ENCODE peak calls at places on chromosomes 3 and 15, in five cellular contexts. K is uterus, J is esophagus squamous epithelium, W is transverse colon, Z is heart left ventricle. A is an unnamed sample.

GRCh38 chr3:78734048-78734637 is 1033.7 kb downstream of the ROBO1 start:
- DNase-seq in K (no peak), Z (no peak), W (no peak), J (no peak), A (no peak)

GRCh38 chr3:12465826-12466225 is 18.5 kb upstream of the TSEN2 start:
- DNase-seq in K (no peak), J (no peak), W (no peak), Z (peak; percentile 37), A (no peak)

GRCh38 chr15:79116771-79117170 is 26.2 kb upstream of the RASGRF1 start:
- DNase-seq in W (no peak), J (no peak), K (no peak), Z (no peak), A (no peak)

GRCh38 chr3:116579843-116580242 is 129.7 kb upstream of the TUSC7 start:
- DNase-seq in Z (no peak), J (no peak), K (no peak), W (no peak), A (no peak)

GRCh38 chr15:49045691-49046112 is 544 bp downstream of the SECISBP2L start:
- DNase-seq in Z (no peak), K (peak; percentile 16), W (no peak), J (no peak), A (peak; percentile 5)

GRCh38 chr15:35784745-35785144 is 238.8 kb upstream of the DPH6 start:
- DNase-seq in Z (no peak), W (no peak), K (no peak), J (no peak), A (no peak)

GRCh38 chr3:167184511-167184910 is 195.6 kb downstream of the ZBBX start:
- DNase-seq in W (no peak), J (no peak), Z (no peak), K (no peak), A (no peak)

GRCh38 chr3:24387000-24387399 is 107.7 kb downstream of the THRB start:
- DNase-seq in K (no peak), W (no peak), J (no peak), Z (no peak), A (no peak)

GRCh38 chr15:38868326-38869114 is 303.9 kb upstream of the RASGRP1 start:
- DNase-seq in Z (no peak), K (no peak), J (no peak), W (peak; percentile 50), A (peak; percentile 70)

GRCh38 chr3:186570941-186571643 is 572 bp downstream of the DNAJB11 start:
- DNase-seq in J (no peak), K (no peak), W (peak; percentile 11), Z (no peak), A (no peak)

GRCh38 chr3:38519000-38519399 is 22.9 kb downstream of the EXOG start:
- DNase-seq in Z (no peak), J (no peak), W (no peak), K (no peak), A (no peak)

GRCh38 chr3:127159547-127159946 is 33.4 kb upstream of the PRR23E start:
- DNase-seq in J (no peak), K (no peak), Z (no peak), W (no peak), A (no peak)

GRCh38 chr3:147237991-147238390 is 168.4 kb downstream of the ZIC4 start:
- DNase-seq in W (no peak), J (no peak), K (no peak), Z (no peak), A (no peak)

GRCh38 chr15:70826634-70827033 is 27.3 kb downstream of the LARP6 start:
- DNase-seq in W (peak; percentile 24), Z (no peak), K (peak; percentile 41), J (no peak), A (peak; percentile 53)

GRCh38 chr3:183244219-183244618 is 8.8 kb upstream of the B3GNT5 start:
- DNase-seq in K (no peak), W (peak; percentile 60), Z (peak; percentile 56), J (no peak), A (no peak)

GRCh38 chr15:26032162-26032846 is 169.2 kb upstream of the ATP10A start:
- DNase-seq in Z (no peak), W (no peak), K (no peak), J (no peak), A (no peak)

GRCh38 chr3:48428863-48429415 is 947 bp downstream of the PLXNB1 start:
- DNase-seq in Z (peak; percentile 65), W (peak; percentile 60), J (no peak), K (peak; percentile 61), A (no peak)

GRCh38 chr15:78537266-78537665 is 3.0 kb upstream of the PSMA4 start:
- DNase-seq in K (no peak), J (no peak), W (no peak), Z (no peak), A (no peak)

GRCh38 chr3:82796765-82797164 is 1035.3 kb upstream of the GBE1 start:
- DNase-seq in J (no peak), W (no peak), Z (no peak), K (no peak), A (no peak)

GRCh38 chr3:72171946-72172345 is 387.0 kb upstream of the PROK2 start:
- DNase-seq in Z (peak; percentile 59), W (no peak), J (no peak), K (peak; percentile 83), A (no peak)

GRCh38 chr15:96817900-96818299 is 487.4 kb downstream of the NR2F2 start:
- DNase-seq in K (no peak), J (no peak), W (no peak), Z (no peak), A (no peak)

GRCh38 chr15:100041380-100041779 is 300.4 kb downstream of the ADAMTS17 start:
- DNase-seq in K (no peak), J (no peak), W (no peak), Z (no peak), A (no peak)

GRCh38 chr15:57667171-57667924 is 39.2 kb upstream of the POLR2M start:
- DNase-seq in W (no peak), Z (no peak), J (no peak), K (peak; percentile 53), A (peak; percentile 18)

GRCh38 chr3:13702226-13702820 is 153.4 kb downstream of the FBLN2 start:
- DNase-seq in K (no peak), Z (no peak), J (no peak), W (no peak), A (no peak)

GRCh38 chr15:63601026-63601726 is 4.0 kb downstream of the FBXL22 start:
- DNase-seq in J (no peak), Z (peak; percentile 38), K (no peak), W (peak; percentile 55), A (no peak)
- TF ChIP-seq POLR2A in J (no peak), Z (no peak), K (no peak), W (no peak), A (no peak)

DNA sequence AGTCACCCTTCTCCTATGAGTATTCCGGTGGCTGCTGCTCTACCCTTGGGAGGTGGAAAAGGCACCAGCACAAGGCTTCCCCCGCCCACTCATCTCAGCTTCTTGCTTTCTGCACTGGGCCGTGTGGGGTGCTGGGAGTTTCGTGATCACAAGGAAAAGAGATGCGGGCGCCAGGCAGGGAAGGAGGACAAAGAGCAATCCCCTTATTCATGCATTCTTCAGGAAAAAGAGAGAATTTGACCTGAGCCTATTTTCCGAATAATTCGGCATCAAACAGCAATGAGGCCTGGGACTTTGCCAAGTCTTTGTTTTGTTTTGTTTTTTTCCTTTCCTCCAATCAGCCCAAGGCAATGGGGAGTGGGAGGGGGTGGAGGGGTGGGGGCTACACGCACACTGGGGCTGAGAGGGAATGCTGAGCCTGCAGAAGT is 102.1 kb upstream of the LPP start:
- DNase-seq in W (peak; percentile 43), J (no peak), Z (peak; percentile 54), K (peak; percentile 89), A (no peak)
- TF ChIP-seq POLR2A in W (no peak), J (no peak), Z (no peak), K (peak; percentile 6), A (no peak)

GRCh38 chr15:58865420-58865880 is 68.0 kb downstream of the SLTM start:
- DNase-seq in Z (no peak), W (no peak), K (no peak), J (no peak), A (no peak)
- TF ChIP-seq POLR2A in Z (no peak), W (no peak), K (no peak), J (no peak), A (no peak)

DNA sequence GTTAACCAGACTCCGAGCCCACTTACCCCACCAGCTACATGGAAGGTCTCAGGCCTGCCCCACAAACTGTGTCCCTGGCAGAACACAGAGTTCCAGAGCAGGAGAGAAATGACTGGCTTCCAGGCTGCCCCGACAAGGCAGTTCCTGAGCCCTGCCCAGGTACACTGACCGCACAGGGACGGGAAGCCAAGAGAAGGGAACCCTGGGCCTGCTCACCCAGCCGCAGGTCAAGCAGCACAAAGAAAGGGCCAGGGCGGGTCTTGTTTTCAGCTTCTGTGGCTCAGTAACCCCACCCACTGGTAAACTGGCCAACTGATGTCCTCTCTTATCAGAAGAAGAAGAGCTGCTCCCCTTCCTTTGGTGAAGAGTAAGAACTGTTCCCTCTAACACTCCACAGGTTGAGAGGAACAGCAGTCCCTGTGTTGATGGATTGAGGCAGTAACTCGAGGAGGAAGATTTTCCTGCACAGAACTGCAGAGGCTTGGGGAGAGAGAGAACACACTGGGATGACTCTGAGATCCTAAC is 68.4 kb downstream of the CRTC3 start:
- DNase-seq in J (peak; percentile 4), Z (peak; percentile 60), K (peak; percentile 70), W (peak; percentile 79), A (no peak)
- TF ChIP-seq POLR2A in J (no peak), Z (no peak), K (no peak), W (no peak), A (no peak)

DNA sequence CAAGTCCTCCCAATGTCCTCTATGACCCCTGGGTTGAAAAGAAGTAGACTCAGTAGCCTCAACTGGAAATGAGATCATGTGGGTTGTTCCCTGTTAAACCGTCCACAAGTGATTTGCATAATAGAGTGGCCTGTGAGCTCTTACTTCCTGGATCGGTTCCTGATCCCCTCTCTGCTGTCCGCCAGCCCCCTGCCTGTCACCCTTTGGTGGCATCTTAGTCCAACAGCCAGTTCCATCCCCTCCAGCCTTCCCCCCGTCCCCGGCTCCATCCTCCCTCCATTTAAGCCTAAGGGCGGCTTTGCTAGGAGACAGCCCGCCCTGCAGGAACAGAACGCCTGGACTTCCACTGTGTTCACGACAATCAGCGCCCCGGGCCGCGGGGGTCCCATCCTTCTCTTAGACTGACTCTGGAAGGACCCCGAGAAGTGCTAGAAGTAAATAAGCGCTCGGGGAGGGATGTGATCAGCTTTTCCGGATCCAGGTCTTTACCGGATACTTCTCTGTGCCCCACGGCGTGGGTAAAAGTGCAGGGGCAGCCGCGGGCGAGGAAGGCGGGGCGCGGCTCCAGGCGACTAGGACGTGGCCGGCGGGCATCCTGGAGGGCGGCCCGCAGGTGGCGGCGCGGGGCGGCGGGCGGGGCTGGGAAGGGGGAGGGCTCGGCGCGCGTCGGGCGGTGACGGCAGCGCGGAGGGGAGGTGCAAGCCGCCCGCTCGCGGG is 51.2 kb upstream of the ULK4 start:
- DNase-seq in K (peak; percentile 56), W (peak; percentile 86), Z (peak; percentile 85), J (peak; percentile 34), A (peak; percentile 72)
- TF ChIP-seq POLR2A in K (no peak), W (peak; percentile 79), Z (no peak), J (peak; percentile 30), A (no peak)

GRCh38 chr3:46946416-46946815 is 30.1 kb downstream of the CCDC12 start:
- DNase-seq in Z (no peak), K (no peak), J (no peak), W (no peak), A (no peak)
- TF ChIP-seq POLR2A in Z (no peak), K (no peak), J (peak; percentile 12), W (no peak), A (no peak)

DNA sequence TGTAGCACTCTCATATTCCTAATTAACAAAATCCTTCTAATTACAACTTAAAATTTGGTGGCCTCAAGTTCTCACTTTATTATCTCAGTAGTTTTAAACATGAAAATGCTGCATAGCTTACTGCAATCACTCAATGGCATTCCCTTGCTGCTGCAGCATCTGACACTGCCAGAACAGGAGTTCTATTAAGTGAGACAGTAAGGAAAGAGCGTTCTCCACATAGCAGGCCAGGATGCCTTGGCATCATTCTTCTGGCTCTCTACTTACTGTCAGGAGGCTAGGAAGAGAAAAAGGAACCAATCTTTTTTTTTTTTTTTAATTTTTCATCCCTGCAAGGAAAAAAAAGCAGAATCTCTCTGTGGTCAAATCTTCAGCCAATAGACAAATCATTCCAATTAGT is 3.2 kb downstream of the CNBP start:
- DNase-seq in K (no peak), W (no peak), J (no peak), Z (no peak), A (no peak)
- TF ChIP-seq POLR2A in K (no peak), W (no peak), J (no peak), Z (no peak), A (no peak)

A was measured in H54.